ENCODE peak calls at places on chromosome 3, in six cellular contexts. One of them, this sample, is unnamed.

GRCh38 chr3:194900886-194901522 is 215.3 kb downstream of the FAM43A start:
- DNase-seq in pons: no peak
- DNase-seq in hippocampal formation: no peak
- DNase-seq in caudate nucleus: no peak
- DNase-seq in HCT116: no peak
- DNase-seq in activated T-cell treated with anti-CD3 and anti-CD28 coated beads for 1 hour: no peak
- DNase-seq in this sample: no peak

GRCh38 chr3:158470944-158471638 is 99.9 kb upstream of the MLF1 start:
- DNase-seq in pons: no peak
- DNase-seq in hippocampal formation: no peak
- DNase-seq in caudate nucleus: no peak
- DNase-seq in HCT116: no peak
- DNase-seq in activated T-cell treated with anti-CD3 and anti-CD28 coated beads for 1 hour: no peak
- DNase-seq in this sample: no peak

GRCh38 chr3:98596902-98597500 is 3.6 kb upstream of the CPOX start:
- DNase-seq in pons: no peak
- DNase-seq in hippocampal formation: no peak
- DNase-seq in caudate nucleus: no peak
- DNase-seq in HCT116: peak
- DNase-seq in activated T-cell treated with anti-CD3 and anti-CD28 coated beads for 1 hour: no peak
- DNase-seq in this sample: peak

GRCh38 chr3:108387065-108387464 is 90.7 kb downstream of the HHLA2 start:
- DNase-seq in pons: no peak
- DNase-seq in hippocampal formation: no peak
- DNase-seq in caudate nucleus: no peak
- DNase-seq in HCT116: no peak
- DNase-seq in activated T-cell treated with anti-CD3 and anti-CD28 coated beads for 1 hour: no peak
- DNase-seq in this sample: no peak

GRCh38 chr3:112514527-112515128 is 15.4 kb upstream of the BTLA start:
- DNase-seq in pons: no peak
- DNase-seq in hippocampal formation: no peak
- DNase-seq in caudate nucleus: no peak
- DNase-seq in HCT116: no peak
- DNase-seq in activated T-cell treated with anti-CD3 and anti-CD28 coated beads for 1 hour: no peak
- DNase-seq in this sample: no peak

GRCh38 chr3:22231061-22231460 is 480.1 kb upstream of the ZNF385D start:
- DNase-seq in pons: no peak
- DNase-seq in hippocampal formation: no peak
- DNase-seq in caudate nucleus: no peak
- DNase-seq in HCT116: no peak
- DNase-seq in activated T-cell treated with anti-CD3 and anti-CD28 coated beads for 1 hour: no peak
- DNase-seq in this sample: no peak

GRCh38 chr3:51927095-51927977 is 14.4 kb downstream of the RRP9 start:
- DNase-seq in pons: no peak
- DNase-seq in hippocampal formation: no peak
- DNase-seq in caudate nucleus: no peak
- DNase-seq in HCT116: no peak
- DNase-seq in activated T-cell treated with anti-CD3 and anti-CD28 coated beads for 1 hour: no peak
- DNase-seq in this sample: no peak

GRCh38 chr3:170414202-170414663 is 4.4 kb upstream of the CLDN11 start:
- DNase-seq in pons: peak
- DNase-seq in hippocampal formation: peak
- DNase-seq in caudate nucleus: peak
- DNase-seq in HCT116: peak
- DNase-seq in activated T-cell treated with anti-CD3 and anti-CD28 coated beads for 1 hour: peak
- DNase-seq in this sample: no peak

GRCh38 chr3:194443911-194444310 is 42.9 kb downstream of the ATP13A3 start:
- DNase-seq in pons: no peak
- DNase-seq in hippocampal formation: no peak
- DNase-seq in caudate nucleus: no peak
- DNase-seq in HCT116: no peak
- DNase-seq in activated T-cell treated with anti-CD3 and anti-CD28 coated beads for 1 hour: no peak
- DNase-seq in this sample: no peak

GRCh38 chr3:77513541-77513940 is 473.6 kb downstream of the ROBO2 start:
- DNase-seq in pons: no peak
- DNase-seq in hippocampal formation: no peak
- DNase-seq in caudate nucleus: no peak
- DNase-seq in HCT116: no peak
- DNase-seq in activated T-cell treated with anti-CD3 and anti-CD28 coated beads for 1 hour: no peak
- DNase-seq in this sample: no peak

GRCh38 chr3:46010519-46011113 is 15.0 kb upstream of the FYCO1 start:
- DNase-seq in pons: no peak
- DNase-seq in hippocampal formation: no peak
- DNase-seq in caudate nucleus: no peak
- DNase-seq in HCT116: no peak
- DNase-seq in activated T-cell treated with anti-CD3 and anti-CD28 coated beads for 1 hour: no peak
- DNase-seq in this sample: no peak

GRCh38 chr3:128484404-128485282 is 8.4 kb downstream of the GATA2 start:
- DNase-seq in pons: no peak
- DNase-seq in hippocampal formation: no peak
- DNase-seq in caudate nucleus: no peak
- DNase-seq in HCT116: no peak
- DNase-seq in activated T-cell treated with anti-CD3 and anti-CD28 coated beads for 1 hour: no peak
- DNase-seq in this sample: no peak

GRCh38 chr3:126964950-126965349 is 18.0 kb upstream of the PLXNA1 start:
- DNase-seq in pons: no peak
- DNase-seq in hippocampal formation: no peak
- DNase-seq in caudate nucleus: no peak
- DNase-seq in HCT116: no peak
- DNase-seq in activated T-cell treated with anti-CD3 and anti-CD28 coated beads for 1 hour: no peak
- DNase-seq in this sample: no peak

GRCh38 chr3:29922990-29923746 is 642.3 kb downstream of the RBMS3 start:
- DNase-seq in pons: no peak
- DNase-seq in hippocampal formation: no peak
- DNase-seq in caudate nucleus: no peak
- DNase-seq in HCT116: peak
- DNase-seq in activated T-cell treated with anti-CD3 and anti-CD28 coated beads for 1 hour: no peak
- DNase-seq in this sample: no peak

GRCh38 chr3:120093923-120094775 is at the start of gene GSK3B:
- DNase-seq in pons: no peak
- DNase-seq in hippocampal formation: peak
- DNase-seq in caudate nucleus: peak
- DNase-seq in HCT116: peak
- DNase-seq in activated T-cell treated with anti-CD3 and anti-CD28 coated beads for 1 hour: peak
- DNase-seq in this sample: peak

GRCh38 chr3:156388469-156389150 is 166.3 kb downstream of the SSR3 start:
- DNase-seq in pons: no peak
- DNase-seq in hippocampal formation: no peak
- DNase-seq in caudate nucleus: no peak
- DNase-seq in HCT116: no peak
- DNase-seq in activated T-cell treated with anti-CD3 and anti-CD28 coated beads for 1 hour: no peak
- DNase-seq in this sample: no peak

GRCh38 chr3:125128861-125129501 is 73.2 kb upstream of the HEG1 start:
- DNase-seq in pons: no peak
- DNase-seq in hippocampal formation: no peak
- DNase-seq in caudate nucleus: peak
- DNase-seq in HCT116: no peak
- DNase-seq in activated T-cell treated with anti-CD3 and anti-CD28 coated beads for 1 hour: no peak
- DNase-seq in this sample: no peak

GRCh38 chr3:8856721-8857120 is 87.3 kb upstream of the OXTR start:
- DNase-seq in pons: no peak
- DNase-seq in hippocampal formation: no peak
- DNase-seq in caudate nucleus: no peak
- DNase-seq in HCT116: no peak
- DNase-seq in activated T-cell treated with anti-CD3 and anti-CD28 coated beads for 1 hour: no peak
- DNase-seq in this sample: no peak

GRCh38 chr3:129346690-129347440 is 68.2 kb downstream of the HMCES start:
- DNase-seq in pons: no peak
- DNase-seq in hippocampal formation: no peak
- DNase-seq in caudate nucleus: peak
- DNase-seq in HCT116: no peak
- DNase-seq in activated T-cell treated with anti-CD3 and anti-CD28 coated beads for 1 hour: no peak
- DNase-seq in this sample: no peak

GRCh38 chr3:22887664-22888291 is 315.3 kb upstream of the UBE2E2 start:
- DNase-seq in pons: peak
- DNase-seq in hippocampal formation: peak
- DNase-seq in caudate nucleus: no peak
- DNase-seq in HCT116: peak
- DNase-seq in activated T-cell treated with anti-CD3 and anti-CD28 coated beads for 1 hour: no peak
- DNase-seq in this sample: no peak

GRCh38 chr3:96915465-96915864 is 101.1 kb downstream of the EPHA6 start:
- DNase-seq in pons: no peak
- DNase-seq in hippocampal formation: no peak
- DNase-seq in caudate nucleus: no peak
- DNase-seq in HCT116: no peak
- DNase-seq in activated T-cell treated with anti-CD3 and anti-CD28 coated beads for 1 hour: no peak
- DNase-seq in this sample: no peak

GRCh38 chr3:191301017-191301416 is 28.2 kb upstream of the CCDC50 start:
- DNase-seq in pons: no peak
- DNase-seq in hippocampal formation: no peak
- DNase-seq in caudate nucleus: no peak
- DNase-seq in HCT116: no peak
- DNase-seq in activated T-cell treated with anti-CD3 and anti-CD28 coated beads for 1 hour: no peak
- DNase-seq in this sample: no peak

GRCh38 chr3:128307781-128308469 is 154.6 kb downstream of the EEFSEC start:
- DNase-seq in pons: no peak
- DNase-seq in hippocampal formation: no peak
- DNase-seq in caudate nucleus: no peak
- DNase-seq in HCT116: no peak
- DNase-seq in activated T-cell treated with anti-CD3 and anti-CD28 coated beads for 1 hour: no peak
- DNase-seq in this sample: no peak

GRCh38 chr3:65080432-65080831 is 392.6 kb upstream of the ADAMTS9 start:
- DNase-seq in pons: no peak
- DNase-seq in hippocampal formation: no peak
- DNase-seq in caudate nucleus: no peak
- DNase-seq in HCT116: no peak
- DNase-seq in activated T-cell treated with anti-CD3 and anti-CD28 coated beads for 1 hour: no peak
- DNase-seq in this sample: no peak

GRCh38 chr3:157170861-157171260 is 10.9 kb upstream of the CCNL1 start:
- DNase-seq in pons: peak
- DNase-seq in hippocampal formation: no peak
- DNase-seq in caudate nucleus: no peak
- DNase-seq in HCT116: no peak
- DNase-seq in activated T-cell treated with anti-CD3 and anti-CD28 coated beads for 1 hour: no peak
- DNase-seq in this sample: no peak

GRCh38 chr3:80470433-80470832 is 702.6 kb upstream of the ROBO1 start:
- DNase-seq in pons: no peak
- DNase-seq in hippocampal formation: no peak
- DNase-seq in caudate nucleus: no peak
- DNase-seq in HCT116: no peak
- DNase-seq in activated T-cell treated with anti-CD3 and anti-CD28 coated beads for 1 hour: no peak
- DNase-seq in this sample: no peak

GRCh38 chr3:126557761-126558160 is 971 bp downstream of the C3orf22 start:
- DNase-seq in pons: no peak
- DNase-seq in hippocampal formation: no peak
- DNase-seq in caudate nucleus: no peak
- DNase-seq in HCT116: no peak
- DNase-seq in activated T-cell treated with anti-CD3 and anti-CD28 coated beads for 1 hour: no peak
- DNase-seq in this sample: no peak

GRCh38 chr3:184873136-184873535 is 61.2 kb downstream of the VPS8 start:
- DNase-seq in pons: no peak
- DNase-seq in hippocampal formation: no peak
- DNase-seq in caudate nucleus: no peak
- DNase-seq in HCT116: no peak
- DNase-seq in activated T-cell treated with anti-CD3 and anti-CD28 coated beads for 1 hour: no peak
- DNase-seq in this sample: no peak

GRCh38 chr3:64047214-64047613 is 23.9 kb upstream of the PSMD6 start:
- DNase-seq in pons: no peak
- DNase-seq in hippocampal formation: no peak
- DNase-seq in caudate nucleus: no peak
- DNase-seq in HCT116: no peak
- DNase-seq in activated T-cell treated with anti-CD3 and anti-CD28 coated beads for 1 hour: no peak
- DNase-seq in this sample: no peak

This sample was measured in memory B cell.